ENCODE peak calls at places on chromosomes 5 and 9, in ten cellular contexts. O is GM10248, D is heart left ventricle, J is GM06990, U is type B pancreatic cell, T is OCI-LY7, S is spleen, I is psoas muscle, P is breast epithelium, N is neural progenitor cell. C is an unnamed sample.

GRCh38 chr5:172179032-172179989 is 8.7 kb downstream of the STK10 start:
- DNase-seq in O (peak), N (no peak), T (peak), I (no peak), U (no peak), J (peak), S (peak), D (peak), P (no peak), C (no peak)

GRCh38 chr5:71586052-71586940 is 844 bp upstream of the MCCC2 start:
- DNase-seq in I (no peak), J (no peak), O (no peak), D (peak), T (peak), N (no peak), U (no peak), S (no peak), P (no peak), C (no peak)

GRCh38 chr5:168991311-168991710 is 309.6 kb downstream of the SLIT3 start:
- DNase-seq in O (no peak), D (no peak), U (no peak), N (no peak), P (no peak), J (no peak), T (no peak), I (no peak), S (no peak), C (no peak)

GRCh38 chr5:78537821-78538220 is 110.8 kb downstream of the LHFPL2 start:
- DNase-seq in U (no peak), D (no peak), T (peak), N (peak), J (no peak), P (no peak), S (no peak), O (peak), I (no peak), C (no peak)

GRCh38 chr5:152274206-152274605 is 130.9 kb downstream of the NMUR2 start:
- DNase-seq in P (no peak), J (no peak), I (no peak), O (no peak), D (no peak), T (no peak), S (no peak), U (no peak), N (no peak), C (no peak)

GRCh38 chr9:108787664-108788048 is 68.1 kb downstream of the ACTL7B start:
- DNase-seq in O (no peak), D (no peak), S (no peak), U (no peak), J (no peak), T (no peak), N (peak), I (no peak), P (no peak), C (no peak)

GRCh38 chr9:91423785-91424402 is at the start of gene NFIL3:
- DNase-seq in T (peak), U (peak), P (peak), J (peak), S (peak), I (peak), N (peak), D (peak), O (peak), C (peak)

GRCh38 chr9:96156578-96156977 is 145.4 kb downstream of the HSD17B3 start:
- DNase-seq in J (no peak), U (no peak), I (no peak), D (no peak), S (no peak), T (no peak), N (peak), P (no peak), O (no peak), C (no peak)

GRCh38 chr9:107637421-107638420 is 148.2 kb upstream of the KLF4 start:
- DNase-seq in J (no peak), P (peak), I (peak), U (peak), D (peak), T (no peak), O (peak), S (peak), N (peak), C (peak)

GRCh38 chr9:136779808-136780207 is 11.3 kb upstream of the TMEM141 start:
- DNase-seq in T (no peak), I (no peak), S (no peak), O (no peak), D (no peak), N (no peak), J (no peak), P (no peak), U (no peak), C (no peak)

GRCh38 chr5:58135571-58136335 is 324.1 kb downstream of the PLK2 start:
- DNase-seq in N (no peak), O (no peak), I (no peak), D (no peak), P (no peak), U (no peak), S (no peak), T (no peak), J (no peak), C (no peak)

GRCh38 chr9:93577045-93577939 is 908 bp downstream of the PHF2 start:
- DNase-seq in U (no peak), J (peak), T (peak), N (peak), D (peak), I (peak), O (peak), P (no peak), S (peak), C (no peak)

GRCh38 chr9:79667716-79668458 is 96.1 kb downstream of the TLE4 start:
- DNase-seq in U (no peak), S (no peak), D (no peak), I (no peak), J (no peak), O (no peak), N (peak), P (no peak), T (no peak), C (no peak)

DNA sequence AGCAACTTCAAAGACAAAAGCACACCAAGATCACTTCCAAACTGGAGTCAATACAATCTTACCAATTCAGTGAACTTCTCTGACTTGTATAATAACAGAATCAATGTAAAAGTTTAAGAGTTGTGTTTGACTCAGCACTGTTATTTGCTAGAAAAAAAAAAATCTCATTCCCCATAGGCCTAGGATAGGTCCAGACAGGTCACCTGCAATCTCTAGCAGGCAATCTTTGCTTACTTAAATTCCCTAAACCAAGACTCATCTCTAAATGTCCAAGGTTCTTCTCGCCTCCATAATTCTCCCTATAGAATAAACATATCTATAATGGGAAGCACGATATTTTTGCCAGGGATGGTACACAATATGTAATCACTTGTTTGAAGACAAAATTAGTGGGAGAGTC is 2.5 kb downstream of the FAM169A start:
- DNase-seq in J (no peak), S (no peak), T (no peak), P (no peak), U (no peak), O (no peak), N (no peak), I (no peak), D (no peak), C (no peak)
- TF ChIP-seq CTCF in J (no peak), S (no peak), T (no peak), P (no peak), U (no peak), O (no peak), N (no peak), I (no peak), D (no peak), C (no peak)

DNA sequence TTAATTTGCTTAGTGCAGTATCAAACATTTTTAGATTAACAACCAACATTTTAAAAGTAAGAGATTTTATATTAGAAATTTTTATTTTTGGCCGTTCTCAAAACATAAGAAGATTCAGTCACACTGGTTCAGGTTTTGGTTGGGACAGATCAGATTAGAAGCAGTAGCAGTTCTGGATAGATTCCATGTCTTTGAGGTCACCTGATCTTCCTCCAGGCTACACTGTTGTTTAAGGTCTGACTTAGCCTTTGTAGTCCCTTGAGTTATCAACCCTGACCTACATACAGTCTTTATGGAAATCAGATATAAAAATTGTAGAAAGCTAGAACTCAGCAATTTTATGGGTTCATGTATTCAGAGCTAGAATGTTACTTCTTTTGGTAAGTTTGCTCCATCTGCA is 910.0 kb upstream of the WWC1 start:
- DNase-seq in N (no peak), U (no peak), P (no peak), S (no peak), I (no peak), D (no peak), J (no peak), T (no peak), O (no peak), C (no peak)
- TF ChIP-seq CTCF in N (no peak), U (no peak), P (no peak), S (no peak), I (no peak), D (no peak), J (no peak), T (no peak), O (no peak), C (no peak)

GRCh38 chr9:138050472-138051330 is 173.1 kb downstream of the CACNA1B start:
- DNase-seq in D (no peak), O (no peak), J (no peak), U (peak), S (peak), I (no peak), T (no peak), N (no peak), P (no peak), C (no peak)
- TF ChIP-seq CTCF in D (no peak), O (no peak), J (no peak), U (no peak), S (no peak), I (no peak), T (no peak), N (no peak), P (no peak), C (no peak)

DNA sequence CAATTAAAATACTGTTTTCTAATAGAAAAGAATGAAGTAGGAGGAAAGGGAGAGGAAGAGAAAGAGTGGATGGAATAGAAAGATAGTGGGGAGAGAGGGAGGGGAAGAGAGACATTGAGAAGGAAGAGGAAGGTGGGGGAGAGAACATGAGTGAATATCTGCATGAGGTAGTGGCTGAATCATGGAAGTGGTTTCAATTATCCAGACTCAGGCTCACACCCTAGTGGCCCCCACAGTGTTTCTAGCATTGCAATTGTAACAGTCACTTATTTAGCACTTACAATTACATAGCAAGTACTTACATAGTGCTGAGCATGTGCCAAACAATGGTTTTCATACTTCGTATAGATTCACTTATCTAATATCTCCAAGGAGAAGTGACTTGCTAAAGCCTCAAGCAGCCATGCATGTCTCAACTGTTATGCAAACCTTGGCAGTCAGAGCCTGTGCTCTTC is 72.7 kb downstream of the CAST start:
- DNase-seq in O (no peak), D (no peak), N (no peak), I (no peak), P (no peak), S (no peak), J (no peak), U (no peak), T (peak), C (no peak)
- TF ChIP-seq CTCF in O (no peak), D (no peak), N (no peak), I (no peak), P (no peak), S (no peak), J (no peak), U (no peak), T (no peak), C (no peak)

GRCh38 chr9:132648283-132648682 is 21.5 kb downstream of the DDX31 start:
- DNase-seq in U (no peak), N (no peak), T (no peak), O (no peak), P (no peak), D (no peak), I (no peak), S (no peak), J (no peak), C (no peak)

GRCh38 chr9:132648685-132649084 is 21.1 kb downstream of the DDX31 start:
- DNase-seq in J (no peak), P (no peak), O (no peak), S (no peak), I (no peak), D (no peak), U (no peak), T (no peak), N (no peak), C (no peak)

GRCh38 chr9:132647806-132648205 is 22.0 kb downstream of the DDX31 start:
- DNase-seq in S (no peak), N (no peak), U (no peak), J (no peak), I (no peak), O (no peak), D (no peak), T (no peak), P (no peak), C (no peak)

GRCh38 chr9:132647355-132647754 is 22.4 kb downstream of the DDX31 start:
- DNase-seq in N (no peak), U (no peak), I (no peak), O (no peak), J (no peak), S (no peak), D (no peak), P (no peak), T (no peak), C (no peak)

DNA sequence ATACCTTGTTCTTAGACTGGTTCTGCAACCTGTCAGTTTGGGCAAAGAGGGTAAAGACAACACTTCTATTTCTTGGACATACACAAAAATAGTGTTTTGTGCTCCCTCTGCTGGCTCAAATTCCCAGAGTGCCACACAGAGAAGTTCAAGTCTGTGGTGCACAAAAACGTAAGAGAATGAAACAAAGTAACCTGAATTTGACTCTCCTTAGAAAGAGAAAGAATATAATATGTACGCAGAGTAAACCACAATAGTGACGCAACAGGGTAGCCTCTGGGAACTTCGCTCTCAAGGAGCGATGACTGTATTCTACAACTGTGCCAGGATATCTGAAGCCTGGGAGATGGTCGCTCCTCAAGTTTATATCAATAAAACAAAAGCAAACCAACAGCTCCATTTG is 18.5 kb downstream of the DDX31 start:
- DNase-seq in P (no peak), J (no peak), D (no peak), T (peak), S (no peak), I (no peak), N (no peak), U (no peak), O (no peak), C (no peak)
- TF ChIP-seq CTCF in P (peak), J (peak), D (peak), T (peak), S (no peak), I (peak), N (peak), U (peak), O (peak), C (peak)

GRCh38 chr9:85045271-85045670 is 375.7 kb downstream of the NTRK2 start:
- DNase-seq in U (no peak), O (no peak), S (no peak), J (no peak), N (no peak), I (no peak), T (no peak), D (no peak), P (no peak), C (no peak)
- TF ChIP-seq CTCF in U (no peak), O (no peak), S (no peak), J (no peak), N (no peak), I (no peak), T (no peak), D (no peak), P (no peak), C (no peak)